ENCODE peak calls at places on chromosomes 13 and 19, in seven cellular contexts. One of them, this sample, is unnamed.

GRCh38 chr13:88086577-88086976 is 415.4 kb downstream of the SLITRK5 start:
- DNase-seq in coronary artery: no peak
- DNase-seq in heart right ventricle: no peak
- DNase-seq in astrocyte of the spinal cord: peak; percentile 41
- DNase-seq in tibial artery: no peak
- DNase-seq in AG09309: no peak
- DNase-seq in GM23338: no peak
- DNase-seq in this sample: no peak

GRCh38 chr13:101146101-101146898 is 270.0 kb downstream of the NALCN start:
- DNase-seq in coronary artery: no peak
- DNase-seq in heart right ventricle: no peak
- DNase-seq in astrocyte of the spinal cord: peak; percentile 15
- DNase-seq in tibial artery: no peak
- DNase-seq in AG09309: no peak
- DNase-seq in GM23338: no peak
- DNase-seq in this sample: no peak

GRCh38 chr13:78709028-78709427 is 50.1 kb upstream of the OBI1 start:
- DNase-seq in coronary artery: no peak
- DNase-seq in heart right ventricle: no peak
- DNase-seq in astrocyte of the spinal cord: no peak
- DNase-seq in tibial artery: no peak
- DNase-seq in AG09309: no peak
- DNase-seq in GM23338: no peak
- DNase-seq in this sample: peak; percentile 75

GRCh38 chr19:6522712-6523111 is 8.1 kb upstream of the TNFSF9 start:
- DNase-seq in coronary artery: no peak
- DNase-seq in heart right ventricle: no peak
- DNase-seq in astrocyte of the spinal cord: no peak
- DNase-seq in tibial artery: no peak
- DNase-seq in AG09309: no peak
- DNase-seq in GM23338: no peak
- DNase-seq in this sample: no peak

GRCh38 chr19:29872224-29872731 is 60.5 kb downstream of the CCNE1 start:
- DNase-seq in coronary artery: no peak
- DNase-seq in heart right ventricle: no peak
- DNase-seq in astrocyte of the spinal cord: no peak
- DNase-seq in tibial artery: no peak
- DNase-seq in AG09309: no peak
- DNase-seq in GM23338: peak; percentile 65
- DNase-seq in this sample: no peak

GRCh38 chr19:13165091-13165997 is 15.1 kb downstream of the IER2 start:
- DNase-seq in coronary artery: no peak
- DNase-seq in heart right ventricle: no peak
- DNase-seq in astrocyte of the spinal cord: peak; percentile 34
- DNase-seq in tibial artery: no peak
- DNase-seq in AG09309: no peak
- DNase-seq in GM23338: peak; percentile 47
- DNase-seq in this sample: no peak

GRCh38 chr19:47305309-47305751 is 4.3 kb upstream of the C5AR1 start:
- DNase-seq in coronary artery: no peak
- DNase-seq in heart right ventricle: peak; percentile 69
- DNase-seq in astrocyte of the spinal cord: peak; percentile 86
- DNase-seq in tibial artery: peak; percentile 90
- DNase-seq in AG09309: peak; percentile 76
- DNase-seq in GM23338: peak; percentile 91
- DNase-seq in this sample: peak; percentile 67

GRCh38 chr13:59145381-59145780 is 1018.3 kb downstream of the DIAPH3 start:
- DNase-seq in coronary artery: no peak
- DNase-seq in heart right ventricle: no peak
- DNase-seq in astrocyte of the spinal cord: no peak
- DNase-seq in tibial artery: no peak
- DNase-seq in AG09309: no peak
- DNase-seq in GM23338: no peak
- DNase-seq in this sample: no peak

GRCh38 chr13:113926301-113926761 is 47.5 kb downstream of the C13orf46 start:
- DNase-seq in coronary artery: peak; percentile 60
- DNase-seq in heart right ventricle: no peak
- DNase-seq in astrocyte of the spinal cord: no peak
- DNase-seq in tibial artery: peak; percentile 66
- DNase-seq in AG09309: peak; percentile 78
- DNase-seq in GM23338: no peak
- DNase-seq in this sample: no peak

GRCh38 chr13:58134012-58134411 is 502.5 kb downstream of the PCDH17 start:
- DNase-seq in coronary artery: no peak
- DNase-seq in heart right ventricle: no peak
- DNase-seq in astrocyte of the spinal cord: no peak
- DNase-seq in tibial artery: no peak
- DNase-seq in AG09309: no peak
- DNase-seq in GM23338: no peak
- DNase-seq in this sample: no peak

GRCh38 chr13:25085125-25085742 is 10.7 kb upstream of the PABPC3 start:
- DNase-seq in coronary artery: no peak
- DNase-seq in heart right ventricle: no peak
- DNase-seq in astrocyte of the spinal cord: peak; percentile 43
- DNase-seq in tibial artery: no peak
- DNase-seq in AG09309: peak; percentile 3
- DNase-seq in GM23338: peak; percentile 84
- DNase-seq in this sample: peak; percentile 38

GRCh38 chr13:100588350-100589177 is at the start of gene GGACT:
- DNase-seq in coronary artery: peak; percentile 76
- DNase-seq in heart right ventricle: peak; percentile 83
- DNase-seq in astrocyte of the spinal cord: peak; percentile 49
- DNase-seq in tibial artery: peak; percentile 70
- DNase-seq in AG09309: no peak
- DNase-seq in GM23338: peak; percentile 91
- DNase-seq in this sample: peak; percentile 26

GRCh38 chr19:29528350-29528945 is 2.7 kb downstream of the VSTM2B start:
- DNase-seq in coronary artery: no peak
- DNase-seq in heart right ventricle: peak; percentile 49
- DNase-seq in astrocyte of the spinal cord: peak; percentile 57
- DNase-seq in tibial artery: no peak
- DNase-seq in AG09309: no peak
- DNase-seq in GM23338: peak; percentile 90
- DNase-seq in this sample: peak; percentile 55

GRCh38 chr19:49792829-49793560 is 20.1 kb downstream of the FUZ start:
- DNase-seq in coronary artery: no peak
- DNase-seq in heart right ventricle: no peak
- DNase-seq in astrocyte of the spinal cord: no peak
- DNase-seq in tibial artery: peak; percentile 57
- DNase-seq in AG09309: no peak
- DNase-seq in GM23338: no peak
- DNase-seq in this sample: no peak

GRCh38 chr19:51271015-51271600 is 20.2 kb downstream of the SIGLECL1 start:
- DNase-seq in coronary artery: peak; percentile 47
- DNase-seq in heart right ventricle: no peak
- DNase-seq in astrocyte of the spinal cord: no peak
- DNase-seq in tibial artery: no peak
- DNase-seq in AG09309: no peak
- DNase-seq in GM23338: peak; percentile 63
- DNase-seq in this sample: no peak

GRCh38 chr13:85798999-85799646 is at the start of gene SLITRK6:
- DNase-seq in coronary artery: no peak
- DNase-seq in heart right ventricle: no peak
- DNase-seq in astrocyte of the spinal cord: peak; percentile 79
- DNase-seq in tibial artery: no peak
- DNase-seq in AG09309: peak; percentile 7
- DNase-seq in GM23338: peak; percentile 75
- DNase-seq in this sample: peak; percentile 94

GRCh38 chr13:99962242-99962641 is 9.3 kb downstream of the ZIC5 start:
- DNase-seq in coronary artery: no peak
- DNase-seq in heart right ventricle: no peak
- DNase-seq in astrocyte of the spinal cord: no peak
- DNase-seq in tibial artery: no peak
- DNase-seq in AG09309: no peak
- DNase-seq in GM23338: no peak
- DNase-seq in this sample: no peak

GRCh38 chr19:31519216-31519615 is 170.0 kb upstream of the TSHZ3 start:
- DNase-seq in coronary artery: peak; percentile 9
- DNase-seq in heart right ventricle: no peak
- DNase-seq in astrocyte of the spinal cord: no peak
- DNase-seq in tibial artery: no peak
- DNase-seq in AG09309: no peak
- DNase-seq in GM23338: no peak
- DNase-seq in this sample: peak; percentile 16

GRCh38 chr19:41999071-41999877 is 5.2 kb upstream of the ATP1A3 start:
- DNase-seq in coronary artery: no peak
- DNase-seq in heart right ventricle: no peak
- DNase-seq in astrocyte of the spinal cord: no peak
- DNase-seq in tibial artery: no peak
- DNase-seq in AG09309: no peak
- DNase-seq in GM23338: peak; percentile 80
- DNase-seq in this sample: no peak

GRCh38 chr13:48402325-48402962 is 10.5 kb downstream of the LPAR6 start:
- DNase-seq in coronary artery: no peak
- DNase-seq in heart right ventricle: no peak
- DNase-seq in astrocyte of the spinal cord: no peak
- DNase-seq in tibial artery: no peak
- DNase-seq in AG09309: no peak
- DNase-seq in GM23338: no peak
- DNase-seq in this sample: peak; percentile 17

DNA sequence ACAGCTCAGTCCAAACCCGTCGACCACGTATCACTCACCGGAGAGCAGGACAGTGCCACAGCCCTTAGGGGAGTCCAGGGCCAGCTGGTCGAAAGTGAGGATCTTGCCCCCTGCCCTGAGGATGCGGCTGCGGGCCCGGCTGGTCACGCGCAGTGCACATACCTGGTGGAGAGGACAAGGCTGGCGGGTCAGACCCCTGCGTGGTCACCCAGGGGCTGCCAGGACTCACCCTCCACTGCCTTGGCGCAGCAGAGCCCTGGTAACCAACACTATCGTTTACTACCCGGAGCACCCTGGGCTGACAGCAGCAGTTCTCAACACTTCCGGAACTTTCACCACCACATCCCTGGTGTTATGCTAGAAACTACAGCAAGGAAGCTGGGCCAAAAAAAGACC is 1.2 kb upstream of the FAM83E start:
- DNase-seq in coronary artery: no peak
- DNase-seq in heart right ventricle: no peak
- DNase-seq in astrocyte of the spinal cord: no peak
- DNase-seq in tibial artery: peak; percentile 61
- DNase-seq in AG09309: no peak
- DNase-seq in GM23338: no peak
- DNase-seq in this sample: no peak
- H3K4me3 ChIP-seq in coronary artery: no peak overlapping the region
- H3K4me3 ChIP-seq in heart right ventricle: no peak overlapping the region
- H3K4me3 ChIP-seq in astrocyte of the spinal cord: no peak overlapping the region
- H3K4me3 ChIP-seq in tibial artery: no peak overlapping the region
- H3K4me3 ChIP-seq in AG09309: no peak overlapping the region
- H3K4me3 ChIP-seq in GM23338: peak overlapping the region; percentile 97
- H3K4me3 ChIP-seq in this sample: no peak overlapping the region

DNA sequence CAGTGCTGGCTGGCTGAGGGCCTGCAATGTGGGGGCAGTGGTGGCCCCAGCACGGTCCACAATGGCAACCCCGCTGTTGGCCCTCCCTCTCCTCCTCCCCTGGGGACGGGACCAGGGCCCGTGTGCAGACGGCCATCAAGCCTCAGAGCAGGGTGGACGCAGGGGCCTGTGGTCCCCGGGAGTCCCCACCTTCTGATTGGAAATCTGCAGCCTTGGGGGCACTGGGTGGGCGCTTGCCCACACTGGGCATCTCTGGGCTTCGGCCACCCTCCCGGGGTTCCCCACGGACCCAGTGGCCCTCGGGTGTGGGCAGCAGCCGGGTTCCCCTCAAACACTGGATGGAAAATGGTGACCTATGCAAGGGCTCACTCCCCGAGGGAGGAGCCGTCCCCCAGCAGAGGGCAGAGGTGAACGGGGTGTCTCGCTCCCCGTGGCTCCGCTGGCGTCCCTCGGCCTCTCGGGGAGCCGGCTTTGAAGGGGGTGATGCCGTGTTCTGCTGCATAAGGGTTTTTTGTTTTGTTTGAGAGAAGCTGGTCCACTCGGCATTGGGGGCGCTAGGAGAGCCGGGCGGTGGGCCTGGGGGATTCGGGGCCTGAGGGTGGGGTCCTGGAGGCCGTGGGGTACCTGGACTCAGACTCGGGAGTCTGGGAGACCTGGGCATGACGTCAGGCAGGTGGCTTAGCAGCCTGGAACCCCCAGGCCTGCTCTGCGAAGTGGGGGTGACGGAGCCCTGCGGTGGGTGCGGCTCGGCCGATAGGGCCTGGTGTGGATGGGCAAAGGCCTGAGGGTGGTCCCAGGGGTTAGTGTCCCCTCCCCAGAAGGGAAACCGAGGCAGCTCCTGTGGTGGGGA is 3.9 kb downstream of the EFNA2 start:
- DNase-seq in coronary artery: no peak
- DNase-seq in heart right ventricle: no peak
- DNase-seq in astrocyte of the spinal cord: no peak
- DNase-seq in tibial artery: no peak
- DNase-seq in AG09309: no peak
- DNase-seq in GM23338: no peak
- DNase-seq in this sample: no peak
- H3K4me3 ChIP-seq in coronary artery: no peak overlapping the region
- H3K4me3 ChIP-seq in heart right ventricle: no peak overlapping the region
- H3K4me3 ChIP-seq in astrocyte of the spinal cord: no peak overlapping the region
- H3K4me3 ChIP-seq in tibial artery: no peak overlapping the region
- H3K4me3 ChIP-seq in AG09309: no peak overlapping the region
- H3K4me3 ChIP-seq in GM23338: no peak overlapping the region
- H3K4me3 ChIP-seq in this sample: no peak overlapping the region

DNA sequence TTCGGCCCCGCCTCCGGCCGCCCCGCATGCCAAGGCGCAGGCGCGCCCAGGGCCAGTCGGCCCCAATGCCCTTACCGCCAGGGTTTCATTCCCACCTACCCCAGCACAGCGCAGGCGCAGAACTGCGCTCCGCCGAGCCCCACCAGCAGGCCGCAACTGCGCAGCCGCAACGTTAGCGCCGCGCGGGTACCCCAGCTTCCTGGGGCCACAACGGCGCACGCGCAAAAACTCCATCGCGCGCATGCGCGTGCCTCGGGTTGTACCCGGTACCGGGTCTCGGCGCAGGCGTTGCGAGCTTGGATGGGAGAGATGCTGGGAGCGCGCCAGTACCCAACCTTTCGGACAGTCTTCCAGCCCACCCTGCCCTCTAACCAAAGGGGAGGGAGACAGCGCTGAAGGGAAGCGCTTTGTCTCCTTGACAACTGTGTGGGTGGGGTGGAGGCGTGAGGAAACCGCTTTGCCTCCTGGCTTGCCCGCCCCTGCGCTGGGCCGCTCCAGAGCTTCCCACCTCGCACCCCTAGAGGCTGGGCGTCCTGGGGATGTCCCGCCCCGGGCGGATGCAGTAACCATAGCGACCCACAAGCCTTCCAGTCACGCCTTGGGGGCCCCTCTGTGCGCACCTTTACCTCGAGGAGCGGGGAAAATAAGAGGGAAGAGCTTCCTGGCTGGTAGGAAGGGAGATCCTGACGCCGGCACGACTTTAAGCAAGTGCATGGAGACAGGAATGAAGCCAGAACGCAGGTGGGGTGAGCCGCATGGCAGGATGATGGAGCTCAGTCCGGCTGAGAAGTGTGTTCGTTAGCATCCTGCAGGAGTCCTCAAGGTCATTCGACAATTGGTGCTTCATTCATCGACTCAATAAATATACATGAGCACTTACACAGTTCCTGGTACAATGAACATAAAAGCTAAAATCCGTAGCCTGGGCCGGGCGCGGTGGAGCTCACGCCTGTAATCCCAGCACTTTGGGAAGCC is 525 bp upstream of the MYPOP start:
- DNase-seq in coronary artery: peak; percentile 98
- DNase-seq in heart right ventricle: peak; percentile 100
- DNase-seq in astrocyte of the spinal cord: peak; percentile 97
- DNase-seq in tibial artery: peak; percentile 99
- DNase-seq in AG09309: peak; percentile 80
- DNase-seq in GM23338: peak; percentile 97
- DNase-seq in this sample: peak; percentile 98
- H3K4me3 ChIP-seq in coronary artery: peak overlapping the region; percentile 75
- H3K4me3 ChIP-seq in heart right ventricle: peak overlapping the region; percentile 73
- H3K4me3 ChIP-seq in astrocyte of the spinal cord: peak overlapping the region; percentile 73
- H3K4me3 ChIP-seq in tibial artery: peak overlapping the region; percentile 78
- H3K4me3 ChIP-seq in AG09309: peak overlapping the region; percentile 92
- H3K4me3 ChIP-seq in GM23338: peak overlapping the region; percentile 86
- H3K4me3 ChIP-seq in this sample: peak overlapping the region; percentile 71

GRCh38 chr19:53883231-53883661 is 1.2 kb downstream of the PRKCG start:
- DNase-seq in coronary artery: no peak
- DNase-seq in heart right ventricle: no peak
- DNase-seq in astrocyte of the spinal cord: no peak
- DNase-seq in tibial artery: no peak
- DNase-seq in AG09309: no peak
- DNase-seq in GM23338: peak; percentile 67
- DNase-seq in this sample: no peak
- H3K4me3 ChIP-seq in coronary artery: no peak overlapping the region
- H3K4me3 ChIP-seq in heart right ventricle: no peak overlapping the region
- H3K4me3 ChIP-seq in astrocyte of the spinal cord: no peak overlapping the region
- H3K4me3 ChIP-seq in tibial artery: no peak overlapping the region
- H3K4me3 ChIP-seq in AG09309: no peak overlapping the region
- H3K4me3 ChIP-seq in GM23338: peak overlapping the region; percentile 89
- H3K4me3 ChIP-seq in this sample: no peak overlapping the region